ENCODE peak calls at places on chromosomes 3 and 15, in six cellular contexts. G is mucosa of gallbladder, H is body of pancreas, N is dermis blood vessel endothelial cell, V is epithelial cell of esophagus, U is RKO. B is an unnamed sample.
A peak's percentile ranks its signal among the peaks of the same experiment; 100 is the strongest.

GRCh38 chr15:71302861-71303410 is 187.7 kb downstream of the THSD4 start:
- DNase-seq in H (no peak), N (no peak), U (no peak), G (no peak), V (no peak), B (no peak)

GRCh38 chr15:28986108-28986507 is 100.3 kb downstream of the APBA2 start:
- DNase-seq in G (no peak), H (no peak), U (no peak), N (no peak), V (no peak), B (no peak)

GRCh38 chr3:113441051-113441770 is at the start of gene CFAP44:
- DNase-seq in V (peak; percentile 54), G (peak; percentile 87), U (no peak), N (peak; percentile 83), H (peak; percentile 76), B (peak; percentile 57)

GRCh38 chr3:127143172-127143571 is 49.8 kb upstream of the PRR23E start:
- DNase-seq in V (no peak), N (no peak), G (no peak), H (no peak), U (no peak), B (no peak)

GRCh38 chr15:99435138-99435695 is 130.6 kb upstream of the MEF2A start:
- DNase-seq in U (no peak), N (no peak), V (peak; percentile 71), G (peak; percentile 45), H (peak; percentile 27), B (no peak)

GRCh38 chr3:56467801-56468183 is 475 bp downstream of the ERC2 start:
- DNase-seq in U (no peak), N (no peak), V (no peak), H (peak; percentile 15), G (no peak), B (no peak)

GRCh38 chr3:33636125-33636855 is 81.8 kb downstream of the CLASP2 start:
- DNase-seq in V (peak; percentile 61), N (peak; percentile 84), G (no peak), U (peak; percentile 72), H (no peak), B (no peak)

GRCh38 chr3:176950743-176951142 is 246.5 kb downstream of the TBL1XR1 start:
- DNase-seq in U (peak; percentile 66), V (peak; percentile 90), G (no peak), N (peak; percentile 23), H (no peak), B (no peak)

GRCh38 chr3:44845528-44846520 is 15.9 kb upstream of the TMEM42 start:
- DNase-seq in G (peak; percentile 37), N (peak; percentile 10), U (no peak), V (peak; percentile 81), H (no peak), B (no peak)

GRCh38 chr15:73685981-73686380 is 1.8 kb downstream of the CD276 start:
- DNase-seq in U (no peak), N (no peak), V (no peak), G (no peak), H (peak; percentile 6), B (no peak)